ENCODE peak calls at places on chromosome 2, in four cellular contexts. E, N, K and G are unnamed samples.
A peak's percentile ranks its signal among the peaks of the same experiment; 100 is the strongest.

GRCh38 chr2:11558206-11558886 is 24.5 kb downstream of the GREB1 start:
- DNase-seq in E (no peak), N (no peak), K (no peak), G (no peak)

GRCh38 chr2:145777297-145777696 is 1257.4 kb upstream of the ZEB2 start:
- DNase-seq in E (no peak), N (no peak), K (no peak), G (peak; percentile 48)

GRCh38 chr2:173978447-173978846 is 13.3 kb upstream of the SP3 start:
- DNase-seq in E (no peak), N (no peak), K (no peak), G (no peak)

GRCh38 chr2:128573116-128573515 is 254.4 kb upstream of the HS6ST1 start:
- DNase-seq in E (no peak), N (no peak), K (no peak), G (no peak)

GRCh38 chr2:55581875-55582547 is 35.4 kb downstream of the PPP4R3B start:
- DNase-seq in E (no peak), N (no peak), K (no peak), G (no peak)

GRCh38 chr2:71474116-71474743 is 20.9 kb downstream of the DYSF start:
- DNase-seq in E (no peak), N (no peak), K (no peak), G (no peak)

GRCh38 chr2:39216495-39217191 is 27.1 kb downstream of the CDKL4 start:
- DNase-seq in E (no peak), N (no peak), K (no peak), G (no peak)

GRCh38 chr2:6452702-6453481 is 412.8 kb downstream of the CMPK2 start:
- DNase-seq in E (no peak), N (no peak), K (no peak), G (no peak)

GRCh38 chr2:33453905-33454479 is 22.5 kb upstream of the RASGRP3 start:
- DNase-seq in E (no peak), N (no peak), K (no peak), G (no peak)

GRCh38 chr2:33452545-33452944 is 23.9 kb upstream of the RASGRP3 start:
- DNase-seq in E (no peak), N (no peak), K (no peak), G (no peak)

GRCh38 chr2:33459745-33460144 is 16.7 kb upstream of the RASGRP3 start:
- DNase-seq in E (no peak), N (no peak), K (no peak), G (no peak)

GRCh38 chr2:33458248-33458819 is 18.1 kb upstream of the RASGRP3 start:
- DNase-seq in E (no peak), N (no peak), K (no peak), G (no peak)

GRCh38 chr2:33457588-33458247 is 18.7 kb upstream of the RASGRP3 start:
- DNase-seq in E (peak; percentile 50), N (no peak), K (peak; percentile 83), G (no peak)
- H3K4me3 ChIP-seq in E (no peak overlapping the region), N (no peak overlapping the region), K (no peak overlapping the region), G (no peak overlapping the region)

DNA sequence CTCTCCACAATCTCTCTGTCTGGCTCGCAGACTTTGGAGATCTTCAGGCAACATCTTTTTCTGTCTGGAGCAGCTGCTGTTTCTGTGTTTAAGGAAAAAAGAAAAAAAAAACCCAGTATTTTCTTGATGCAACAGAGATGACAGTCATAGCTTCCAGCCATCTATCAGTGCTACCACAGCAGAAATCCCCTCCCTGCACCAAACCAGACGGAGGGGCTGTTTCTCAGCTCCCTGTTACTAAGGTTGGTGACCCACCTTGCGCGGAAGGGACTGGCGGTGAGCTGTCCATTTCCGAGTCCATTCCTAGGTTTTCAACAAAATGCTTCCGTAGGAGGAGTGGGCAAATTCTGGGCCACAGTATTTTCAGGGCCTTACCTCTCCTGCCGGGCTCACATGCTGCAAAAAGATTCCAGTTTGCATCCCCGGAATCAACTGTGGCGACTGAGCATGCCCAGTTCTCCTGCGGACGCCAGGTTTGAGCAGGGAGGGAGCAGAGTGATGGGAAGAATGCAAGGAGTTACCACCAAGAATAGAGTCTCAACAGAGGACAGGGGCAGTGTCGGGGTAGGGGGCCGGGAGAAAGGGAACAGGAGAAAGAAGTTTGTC is 1.2 kb downstream of the SLC4A10 start:
- DNase-seq in E (no peak), N (no peak), K (peak; percentile 15), G (no peak)
- H3K4me3 ChIP-seq in E (no peak overlapping the region), N (no peak overlapping the region), K (no peak overlapping the region), G (no peak overlapping the region)

GRCh38 chr2:197850882-197851281 is 46.5 kb downstream of the PLCL1 start:
- DNase-seq in E (no peak), N (no peak), K (no peak), G (no peak)

GRCh38 chr2:197847666-197848401 is 43.4 kb downstream of the PLCL1 start:
- DNase-seq in E (no peak), N (no peak), K (no peak), G (no peak)

GRCh38 chr2:197846789-197847188 is 42.4 kb downstream of the PLCL1 start:
- DNase-seq in E (no peak), N (no peak), K (no peak), G (no peak)

GRCh38 chr2:197846120-197846519 is 41.7 kb downstream of the PLCL1 start:
- DNase-seq in E (no peak), N (no peak), K (no peak), G (no peak)

DNA sequence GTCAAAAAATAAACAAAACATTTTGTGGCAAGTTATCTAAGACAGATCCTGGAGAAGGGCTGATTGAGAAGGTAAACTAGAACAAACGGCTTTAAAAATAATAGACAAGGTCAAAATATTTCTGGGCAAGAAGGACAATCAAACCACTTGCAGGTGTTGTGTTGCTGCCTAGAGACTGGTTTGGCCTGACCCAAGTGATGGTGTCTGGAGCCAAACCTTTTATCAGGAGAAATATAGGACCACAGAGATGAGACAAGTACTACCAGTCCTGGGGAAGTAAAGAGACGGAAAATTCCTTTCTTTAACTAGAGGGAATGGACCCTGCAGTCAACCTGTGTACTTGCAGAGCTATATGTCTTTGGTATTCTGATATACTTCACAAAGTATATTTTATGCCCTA is 44.2 kb downstream of the PLCL1 start:
- DNase-seq in E (no peak), N (no peak), K (no peak), G (no peak)
- H3K4me3 ChIP-seq in E (no peak overlapping the region), N (no peak overlapping the region), K (no peak overlapping the region), G (no peak overlapping the region)

GRCh38 chr2:197517150-197517549 is 1.3 kb downstream of the MOB4 start:
- DNase-seq in E (no peak), N (no peak), K (no peak), G (no peak)
- H3K4me3 ChIP-seq in E (peak overlapping the region; percentile 92), N (peak overlapping the region; percentile 86), K (no peak overlapping the region), G (peak overlapping the region; percentile 81)

DNA sequence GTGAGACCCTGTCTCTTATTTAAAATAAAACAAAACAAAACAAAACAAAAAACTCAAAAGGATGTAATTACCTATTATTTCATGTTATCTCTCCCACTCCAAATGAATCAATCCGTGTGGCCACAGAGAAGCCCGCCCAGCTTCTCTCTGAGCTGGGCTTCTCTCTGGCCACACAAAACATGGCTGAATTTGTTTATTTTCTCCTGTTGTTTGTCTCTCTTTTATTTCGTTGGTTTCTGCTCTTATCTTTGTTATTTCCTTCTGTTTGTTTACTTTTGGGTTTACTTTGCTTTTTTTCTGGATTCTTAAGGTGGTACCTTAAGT is 1.5 kb upstream of the TRABD2A start:
- DNase-seq in E (no peak), N (no peak), K (no peak), G (no peak)
- H3K4me3 ChIP-seq in E (no peak overlapping the region), N (no peak overlapping the region), K (no peak overlapping the region), G (no peak overlapping the region)

DNA sequence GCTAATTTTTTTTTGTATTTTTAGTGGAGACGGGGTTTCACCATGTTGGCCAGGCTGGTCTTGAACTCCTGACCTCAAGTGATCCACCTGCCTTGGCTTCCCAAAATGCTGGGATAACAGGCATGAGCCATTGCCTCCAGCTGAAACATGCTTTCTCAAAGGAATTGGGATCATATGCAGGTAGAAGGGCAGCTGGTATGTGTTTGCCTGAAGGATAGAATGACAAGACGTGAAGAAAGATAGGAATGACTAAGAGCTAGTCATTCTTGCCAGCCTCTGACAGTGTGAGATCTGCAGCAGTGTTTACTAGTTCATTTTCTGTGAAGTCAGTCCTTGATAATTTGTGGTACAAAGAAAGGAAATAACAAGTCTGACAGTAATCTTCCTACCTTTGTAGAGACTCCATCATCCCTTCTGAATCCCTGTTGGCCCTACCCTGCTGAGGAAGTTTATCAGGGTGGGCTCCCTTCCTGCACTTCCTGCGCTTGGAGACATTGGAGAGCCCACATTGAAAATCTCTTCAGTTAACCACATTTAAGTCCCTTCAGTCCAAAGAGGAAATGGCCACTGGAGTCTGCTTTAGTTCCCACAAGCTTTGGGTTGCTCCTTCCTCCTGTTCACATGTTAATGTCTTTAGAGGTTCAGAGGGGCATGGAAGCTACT is 14.7 kb downstream of the CFLAR start:
- DNase-seq in E (no peak), N (no peak), K (no peak), G (peak; percentile 61)
- H3K4me3 ChIP-seq in E (no peak overlapping the region), N (peak overlapping the region; percentile 16), K (no peak overlapping the region), G (no peak overlapping the region)

GRCh38 chr2:101989740-101990460 is 1.9 kb upstream of the IL1R2 start:
- DNase-seq in E (no peak), N (no peak), K (no peak), G (no peak)
- H3K4me3 ChIP-seq in E (no peak overlapping the region), N (no peak overlapping the region), K (no peak overlapping the region), G (no peak overlapping the region)

DNA sequence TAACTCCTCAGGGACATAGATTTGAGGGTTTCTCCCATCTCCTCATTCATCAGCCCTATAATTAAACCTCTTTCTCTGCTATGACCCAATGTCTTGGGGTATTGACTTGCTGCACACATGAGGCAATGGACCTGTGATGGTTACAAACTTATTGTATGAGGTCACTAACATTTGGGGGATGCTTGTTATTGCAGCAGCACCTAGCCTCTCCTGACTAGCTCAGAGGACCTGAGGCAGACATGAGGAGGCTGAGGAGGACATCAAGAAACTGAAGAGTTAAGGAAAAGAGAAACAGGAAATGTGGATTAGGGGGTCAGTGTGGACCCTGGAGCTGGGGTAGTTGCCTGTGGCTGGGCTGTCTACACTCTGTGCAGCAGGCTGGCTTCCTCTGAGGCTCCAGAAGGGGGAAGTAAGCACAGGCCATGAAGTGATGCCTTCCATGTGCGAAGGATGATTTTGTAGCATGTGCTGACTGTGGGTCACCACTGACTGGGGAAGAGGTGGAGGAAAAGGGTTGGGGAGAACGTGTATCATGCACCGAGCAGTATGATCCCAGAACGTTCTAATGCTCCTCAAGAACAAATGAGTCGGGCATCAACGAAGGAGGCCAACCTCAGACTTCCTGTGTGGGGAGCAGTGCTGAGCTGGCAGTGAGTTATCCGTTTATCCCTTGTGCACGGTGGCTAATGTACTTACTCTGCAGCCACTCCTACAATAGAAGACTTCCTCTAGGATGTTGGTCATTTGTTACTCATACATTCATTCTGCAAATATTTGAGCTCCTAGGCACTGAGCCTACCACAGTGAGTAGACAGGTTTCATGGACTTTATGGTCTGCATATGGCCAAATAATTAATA is 42.1 kb upstream of the RFX8 start:
- DNase-seq in E (no peak), N (no peak), K (no peak), G (peak; percentile 88)
- H3K4me3 ChIP-seq in E (no peak overlapping the region), N (no peak overlapping the region), K (no peak overlapping the region), G (no peak overlapping the region)

DNA sequence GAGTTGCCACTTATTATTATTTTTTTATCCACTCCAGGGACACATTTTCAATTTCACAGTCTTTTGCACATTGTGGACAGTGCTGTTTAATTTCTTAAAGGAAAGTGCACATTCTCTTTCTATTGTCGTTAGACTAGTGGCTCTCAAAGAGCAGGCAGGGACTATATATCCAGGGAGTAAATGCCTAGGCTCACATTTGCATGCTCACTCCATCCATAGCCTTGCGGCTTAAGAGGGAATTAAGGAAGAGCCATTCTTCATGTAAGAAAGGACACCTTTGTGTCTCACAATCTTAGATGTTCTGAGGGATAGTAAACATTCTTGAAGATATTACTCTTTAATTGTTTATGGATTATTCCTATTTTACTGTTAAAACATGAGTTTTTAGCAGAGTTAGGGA is 70.8 kb downstream of the FIGN start:
- DNase-seq in E (no peak), N (no peak), K (no peak), G (no peak)
- H3K4me3 ChIP-seq in E (no peak overlapping the region), N (no peak overlapping the region), K (no peak overlapping the region), G (no peak overlapping the region)

GRCh38 chr2:159131882-159132281 is 154.6 kb downstream of the WDSUB1 start:
- DNase-seq in E (no peak), N (no peak), K (no peak), G (peak; percentile 73)
- H3K4me3 ChIP-seq in E (no peak overlapping the region), N (no peak overlapping the region), K (no peak overlapping the region), G (no peak overlapping the region)